ENCODE peak calls at places on chromosomes 16 and 17, in eight cellular contexts. One of them, this sample, is unnamed. For H3K27me3, the result is how much of the 10 kb centered on the place peaks cover.

GRCh38 chr16:11735801-11736200 is 6.9 kb downstream of the TXNDC11 start:
- DNase-seq in ascending aorta: no peak
- DNase-seq in H1: no peak
- DNase-seq in GM23248: no peak
- DNase-seq in heart left ventricle: no peak
- DNase-seq in testis: no peak
- DNase-seq in naive thymus-derived CD4-positive, alpha-beta T cell: no peak
- DNase-seq in A673: no peak
- DNase-seq in this sample: no peak

GRCh38 chr17:39599006-39599664 is 8.6 kb downstream of the NEUROD2 start:
- DNase-seq in ascending aorta: no peak
- DNase-seq in H1: peak
- DNase-seq in GM23248: no peak
- DNase-seq in heart left ventricle: no peak
- DNase-seq in testis: no peak
- DNase-seq in naive thymus-derived CD4-positive, alpha-beta T cell: no peak
- DNase-seq in A673: no peak
- DNase-seq in this sample: peak

GRCh38 chr16:84048306-84048705 is 5.7 kb upstream of the SLC38A8 start:
- DNase-seq in ascending aorta: no peak
- DNase-seq in H1: peak
- DNase-seq in GM23248: no peak
- DNase-seq in heart left ventricle: no peak
- DNase-seq in testis: no peak
- DNase-seq in naive thymus-derived CD4-positive, alpha-beta T cell: no peak
- DNase-seq in A673: no peak
- DNase-seq in this sample: peak

GRCh38 chr17:29622337-29623282 is at the start of gene CORO6:
- DNase-seq in ascending aorta: no peak
- DNase-seq in H1: peak
- DNase-seq in GM23248: peak
- DNase-seq in heart left ventricle: peak
- DNase-seq in testis: peak
- DNase-seq in naive thymus-derived CD4-positive, alpha-beta T cell: peak
- DNase-seq in A673: peak
- DNase-seq in this sample: peak

GRCh38 chr17:41065829-41066624 is at the start of gene KRTAP2-4:
- DNase-seq in ascending aorta: no peak
- DNase-seq in H1: no peak
- DNase-seq in GM23248: peak
- DNase-seq in heart left ventricle: no peak
- DNase-seq in testis: no peak
- DNase-seq in naive thymus-derived CD4-positive, alpha-beta T cell: no peak
- DNase-seq in A673: no peak
- DNase-seq in this sample: no peak

GRCh38 chr17:75476274-75476673 is 19.8 kb downstream of the TMEM94 start:
- DNase-seq in ascending aorta: no peak
- DNase-seq in H1: no peak
- DNase-seq in GM23248: no peak
- DNase-seq in heart left ventricle: no peak
- DNase-seq in testis: peak
- DNase-seq in naive thymus-derived CD4-positive, alpha-beta T cell: no peak
- DNase-seq in A673: no peak
- DNase-seq in this sample: no peak

GRCh38 chr17:81270279-81270678 is 24.8 kb downstream of the SLC38A10 start:
- DNase-seq in ascending aorta: no peak
- DNase-seq in H1: no peak
- DNase-seq in GM23248: no peak
- DNase-seq in heart left ventricle: no peak
- DNase-seq in testis: no peak
- DNase-seq in naive thymus-derived CD4-positive, alpha-beta T cell: no peak
- DNase-seq in A673: no peak
- DNase-seq in this sample: no peak

GRCh38 chr17:77211681-77212080 is 70.9 kb downstream of the SEC14L1 start:
- DNase-seq in ascending aorta: no peak
- DNase-seq in H1: no peak
- DNase-seq in GM23248: no peak
- DNase-seq in heart left ventricle: no peak
- DNase-seq in testis: no peak
- DNase-seq in naive thymus-derived CD4-positive, alpha-beta T cell: no peak
- DNase-seq in A673: no peak
- DNase-seq in this sample: no peak

GRCh38 chr17:12547829-12548228 is 117.9 kb upstream of the MYOCD start:
- DNase-seq in ascending aorta: no peak
- DNase-seq in H1: no peak
- DNase-seq in GM23248: no peak
- DNase-seq in heart left ventricle: no peak
- DNase-seq in testis: no peak
- DNase-seq in naive thymus-derived CD4-positive, alpha-beta T cell: no peak
- DNase-seq in A673: no peak
- DNase-seq in this sample: no peak

GRCh38 chr16:55480228-55480655 is 1.2 kb downstream of the MMP2 start:
- DNase-seq in ascending aorta: peak
- DNase-seq in H1: peak
- DNase-seq in GM23248: peak
- DNase-seq in heart left ventricle: peak
- DNase-seq in testis: peak
- DNase-seq in naive thymus-derived CD4-positive, alpha-beta T cell: no peak
- DNase-seq in A673: no peak
- DNase-seq in this sample: peak

GRCh38 chr16:4273858-4274291 is 1.1 kb upstream of the TFAP4 start:
- DNase-seq in ascending aorta: no peak
- DNase-seq in H1: peak
- DNase-seq in GM23248: peak
- DNase-seq in heart left ventricle: peak
- DNase-seq in testis: peak
- DNase-seq in naive thymus-derived CD4-positive, alpha-beta T cell: no peak
- DNase-seq in A673: peak
- DNase-seq in this sample: peak

GRCh38 chr16:57268804-57269800 is 15.4 kb downstream of the PLLP start:
- DNase-seq in ascending aorta: no peak
- DNase-seq in H1: no peak
- DNase-seq in GM23248: no peak
- DNase-seq in heart left ventricle: peak
- DNase-seq in testis: peak
- DNase-seq in naive thymus-derived CD4-positive, alpha-beta T cell: no peak
- DNase-seq in A673: no peak
- DNase-seq in this sample: peak

GRCh38 chr17:63966646-63967265 is 6.0 kb downstream of the SCN4A start:
- DNase-seq in ascending aorta: no peak
- DNase-seq in H1: no peak
- DNase-seq in GM23248: no peak
- DNase-seq in heart left ventricle: no peak
- DNase-seq in testis: no peak
- DNase-seq in naive thymus-derived CD4-positive, alpha-beta T cell: peak
- DNase-seq in A673: no peak
- DNase-seq in this sample: no peak

GRCh38 chr16:10654592-10655414 is 39.9 kb downstream of the TEKT5 start:
- DNase-seq in ascending aorta: no peak
- DNase-seq in H1: no peak
- DNase-seq in GM23248: no peak
- DNase-seq in heart left ventricle: no peak
- DNase-seq in testis: no peak
- DNase-seq in naive thymus-derived CD4-positive, alpha-beta T cell: no peak
- DNase-seq in A673: no peak
- DNase-seq in this sample: no peak

GRCh38 chr17:16327018-16327417 is 26.3 kb downstream of the CENPV start:
- DNase-seq in ascending aorta: no peak
- DNase-seq in H1: no peak
- DNase-seq in GM23248: no peak
- DNase-seq in heart left ventricle: no peak
- DNase-seq in testis: no peak
- DNase-seq in naive thymus-derived CD4-positive, alpha-beta T cell: no peak
- DNase-seq in A673: no peak
- DNase-seq in this sample: no peak

GRCh38 chr17:48552453-48553189 is 7.7 kb upstream of the HOXB2 start:
- DNase-seq in ascending aorta: no peak
- DNase-seq in H1: no peak
- DNase-seq in GM23248: no peak
- DNase-seq in heart left ventricle: no peak
- DNase-seq in testis: no peak
- DNase-seq in naive thymus-derived CD4-positive, alpha-beta T cell: no peak
- DNase-seq in A673: no peak
- DNase-seq in this sample: peak

GRCh38 chr16:1076801-1077576 is 4.4 kb downstream of the SSTR5 start:
- DNase-seq in ascending aorta: no peak
- DNase-seq in H1: no peak
- DNase-seq in GM23248: no peak
- DNase-seq in heart left ventricle: no peak
- DNase-seq in testis: no peak
- DNase-seq in naive thymus-derived CD4-positive, alpha-beta T cell: no peak
- DNase-seq in A673: no peak
- DNase-seq in this sample: peak
- H3K4me3 ChIP-seq in ascending aorta: no peak
- H3K4me3 ChIP-seq in H1: no peak
- H3K4me3 ChIP-seq in GM23248: no peak
- H3K4me3 ChIP-seq in heart left ventricle: no peak
- H3K4me3 ChIP-seq in testis: no peak
- H3K4me3 ChIP-seq in naive thymus-derived CD4-positive, alpha-beta T cell: no peak
- H3K4me3 ChIP-seq in A673: no peak
- H3K4me3 ChIP-seq in this sample: no peak

GRCh38 chr16:1561836-1562235 is 28.4 kb downstream of the TMEM204 start:
- DNase-seq in ascending aorta: no peak
- DNase-seq in H1: no peak
- DNase-seq in GM23248: no peak
- DNase-seq in heart left ventricle: no peak
- DNase-seq in testis: no peak
- DNase-seq in naive thymus-derived CD4-positive, alpha-beta T cell: no peak
- DNase-seq in A673: no peak
- DNase-seq in this sample: no peak

GRCh38 chr16:1560153-1560552 is 26.7 kb downstream of the TMEM204 start:
- DNase-seq in ascending aorta: no peak
- DNase-seq in H1: no peak
- DNase-seq in GM23248: no peak
- DNase-seq in heart left ventricle: no peak
- DNase-seq in testis: no peak
- DNase-seq in naive thymus-derived CD4-positive, alpha-beta T cell: no peak
- DNase-seq in A673: no peak
- DNase-seq in this sample: peak

GRCh38 chr16:1559446-1559975 is 26.0 kb downstream of the TMEM204 start:
- DNase-seq in ascending aorta: no peak
- DNase-seq in H1: no peak
- DNase-seq in GM23248: no peak
- DNase-seq in heart left ventricle: no peak
- DNase-seq in testis: no peak
- DNase-seq in naive thymus-derived CD4-positive, alpha-beta T cell: peak
- DNase-seq in A673: no peak
- DNase-seq in this sample: no peak

GRCh38 chr16:1561266-1561665 is 27.8 kb downstream of the TMEM204 start:
- DNase-seq in ascending aorta: no peak
- DNase-seq in H1: no peak
- DNase-seq in GM23248: no peak
- DNase-seq in heart left ventricle: no peak
- DNase-seq in testis: no peak
- DNase-seq in naive thymus-derived CD4-positive, alpha-beta T cell: no peak
- DNase-seq in A673: no peak
- DNase-seq in this sample: no peak

DNA sequence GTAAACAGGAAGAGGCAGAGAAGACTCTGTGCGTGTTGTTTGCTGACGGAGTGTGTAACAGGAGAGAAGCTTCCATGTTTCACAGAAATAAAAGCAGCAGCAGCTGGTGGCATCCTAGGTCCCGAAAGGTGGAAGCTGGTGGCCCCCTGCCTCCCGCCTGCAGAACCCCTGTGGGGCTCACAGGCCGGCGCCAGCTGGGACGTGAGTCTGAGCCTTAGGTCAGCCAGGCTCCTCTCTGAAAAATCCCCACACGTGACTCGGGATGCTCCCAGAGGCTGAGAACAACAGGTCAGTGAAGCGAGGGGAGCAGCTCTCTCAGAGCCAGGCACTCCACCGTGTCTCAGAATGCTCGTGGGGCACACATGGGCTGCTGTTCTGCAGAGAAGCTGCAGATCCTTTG is 27.4 kb downstream of the TMEM204 start:
- DNase-seq in ascending aorta: no peak
- DNase-seq in H1: no peak
- DNase-seq in GM23248: no peak
- DNase-seq in heart left ventricle: no peak
- DNase-seq in testis: no peak
- DNase-seq in naive thymus-derived CD4-positive, alpha-beta T cell: no peak
- DNase-seq in A673: no peak
- DNase-seq in this sample: no peak
- H3K27me3 ChIP-seq in ascending aorta: under half
- H3K27me3 ChIP-seq in H1: under half
- H3K27me3 ChIP-seq in GM23248: under half
- H3K27me3 ChIP-seq in heart left ventricle: under half
- H3K27me3 ChIP-seq in testis: under half
- H3K27me3 ChIP-seq in naive thymus-derived CD4-positive, alpha-beta T cell: under half
- H3K27me3 ChIP-seq in A673: under half
- H3K27me3 ChIP-seq in this sample: under half

DNA sequence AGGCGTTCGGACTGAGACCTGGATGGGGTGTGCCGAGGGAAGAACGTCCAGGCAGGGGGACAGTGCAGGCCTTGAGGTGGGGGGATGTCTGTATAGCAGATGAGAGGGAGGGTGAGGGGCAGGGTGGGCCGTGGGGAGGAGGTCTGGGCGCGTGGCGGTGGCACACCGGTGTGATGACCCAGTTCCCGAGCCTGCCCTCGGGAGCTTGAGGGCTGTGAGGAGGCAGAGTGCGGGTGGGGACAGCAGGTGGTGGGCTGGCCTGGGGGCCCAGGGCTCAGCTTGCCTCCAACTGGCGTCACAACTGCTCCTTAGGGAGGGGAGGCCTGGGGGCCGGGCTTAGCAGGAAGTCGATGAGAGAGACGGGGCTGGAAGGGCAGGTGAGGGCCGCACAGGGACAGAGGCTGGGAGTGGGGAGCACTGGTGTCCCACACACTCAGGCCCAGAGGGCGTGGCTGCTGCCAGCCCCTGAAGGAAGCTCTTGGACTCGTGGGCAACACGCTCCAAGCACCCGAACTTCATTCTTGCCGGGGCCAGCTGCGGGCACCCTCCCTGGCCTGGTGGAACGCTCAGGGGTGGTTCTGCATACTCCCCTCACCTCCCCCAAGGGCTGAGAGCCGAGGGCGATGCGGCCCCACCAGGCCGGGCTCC is 6.5 kb downstream of the CACNA1H start:
- DNase-seq in ascending aorta: no peak
- DNase-seq in H1: no peak
- DNase-seq in GM23248: no peak
- DNase-seq in heart left ventricle: no peak
- DNase-seq in testis: no peak
- DNase-seq in naive thymus-derived CD4-positive, alpha-beta T cell: no peak
- DNase-seq in A673: no peak
- DNase-seq in this sample: peak
- H3K4me3 ChIP-seq in ascending aorta: no peak
- H3K4me3 ChIP-seq in H1: no peak
- H3K4me3 ChIP-seq in GM23248: no peak
- H3K4me3 ChIP-seq in heart left ventricle: no peak
- H3K4me3 ChIP-seq in testis: no peak
- H3K4me3 ChIP-seq in naive thymus-derived CD4-positive, alpha-beta T cell: no peak
- H3K4me3 ChIP-seq in A673: no peak
- H3K4me3 ChIP-seq in this sample: no peak

DNA sequence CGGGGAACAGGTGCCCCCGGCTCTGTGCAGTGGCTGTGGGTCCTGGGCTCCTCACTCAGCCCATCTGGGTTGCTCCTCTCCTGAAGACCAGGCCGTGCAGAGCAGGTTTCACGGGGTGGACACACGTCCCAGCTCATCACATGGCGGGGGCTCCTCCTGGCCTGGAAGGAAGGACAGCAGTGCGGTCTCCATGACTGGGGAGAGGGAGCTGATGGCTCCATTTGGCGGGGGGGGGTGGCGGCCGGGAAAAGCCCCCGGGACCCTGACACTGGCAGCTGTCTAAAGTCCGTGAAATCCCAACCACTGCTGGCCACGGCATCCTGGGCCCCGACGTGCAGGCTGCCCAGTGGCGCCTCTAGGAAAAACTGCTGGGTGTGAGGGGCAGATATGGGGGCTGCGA is 19.0 kb downstream of the SOX8 start:
- DNase-seq in ascending aorta: no peak
- DNase-seq in H1: no peak
- DNase-seq in GM23248: no peak
- DNase-seq in heart left ventricle: no peak
- DNase-seq in testis: no peak
- DNase-seq in naive thymus-derived CD4-positive, alpha-beta T cell: no peak
- DNase-seq in A673: no peak
- DNase-seq in this sample: no peak
- H3K27me3 ChIP-seq in ascending aorta: under half
- H3K27me3 ChIP-seq in H1: under half
- H3K27me3 ChIP-seq in GM23248: under half
- H3K27me3 ChIP-seq in heart left ventricle: under half
- H3K27me3 ChIP-seq in testis: under half
- H3K27me3 ChIP-seq in naive thymus-derived CD4-positive, alpha-beta T cell: under half
- H3K27me3 ChIP-seq in A673: under half
- H3K27me3 ChIP-seq in this sample: under half